ENCODE peak calls at places on chromosomes 2 and 18, in six cellular contexts. One of them, this sample, is unnamed.
A peak's percentile ranks its signal among the peaks of the same experiment; 100 is the strongest.

GRCh38 chr2:69253893-69254292 is 133.1 kb downstream of the GFPT1 start:
- DNase-seq in endothelial cell: no peak
- DNase-seq in uterus: peak; percentile 52
- DNase-seq in GM20000: no peak
- DNase-seq in fibroblast of lung: peak; percentile 99
- DNase-seq in progenitor cell of endocrine pancreas: no peak
- DNase-seq in this sample: no peak

GRCh38 chr2:163641986-163642385 is 93.8 kb downstream of the FIGN start:
- DNase-seq in endothelial cell: no peak
- DNase-seq in uterus: no peak
- DNase-seq in GM20000: no peak
- DNase-seq in fibroblast of lung: peak; percentile 50
- DNase-seq in progenitor cell of endocrine pancreas: no peak
- DNase-seq in this sample: no peak

GRCh38 chr2:239947361-239948045 is 77.6 kb downstream of the NDUFA10 start:
- DNase-seq in endothelial cell: no peak
- DNase-seq in uterus: peak; percentile 2
- DNase-seq in GM20000: no peak
- DNase-seq in fibroblast of lung: no peak
- DNase-seq in progenitor cell of endocrine pancreas: no peak
- DNase-seq in this sample: no peak

GRCh38 chr2:204115288-204115687 is 178.7 kb downstream of the ICOS start:
- DNase-seq in endothelial cell: no peak
- DNase-seq in uterus: no peak
- DNase-seq in GM20000: no peak
- DNase-seq in fibroblast of lung: no peak
- DNase-seq in progenitor cell of endocrine pancreas: no peak
- DNase-seq in this sample: no peak

GRCh38 chr2:156562136-156562535 is 126.0 kb downstream of the GPD2 start:
- DNase-seq in endothelial cell: no peak
- DNase-seq in uterus: no peak
- DNase-seq in GM20000: no peak
- DNase-seq in fibroblast of lung: no peak
- DNase-seq in progenitor cell of endocrine pancreas: no peak
- DNase-seq in this sample: no peak

GRCh38 chr2:223005496-223005895 is 46.5 kb upstream of the KCNE4 start:
- DNase-seq in endothelial cell: no peak
- DNase-seq in uterus: no peak
- DNase-seq in GM20000: no peak
- DNase-seq in fibroblast of lung: peak; percentile 23
- DNase-seq in progenitor cell of endocrine pancreas: no peak
- DNase-seq in this sample: no peak

GRCh38 chr18:28834889-28835288 is 658.0 kb upstream of the CDH2 start:
- DNase-seq in endothelial cell: no peak
- DNase-seq in uterus: no peak
- DNase-seq in GM20000: no peak
- DNase-seq in fibroblast of lung: peak; percentile 79
- DNase-seq in progenitor cell of endocrine pancreas: no peak
- DNase-seq in this sample: no peak

GRCh38 chr2:30293303-30293912 is 62.1 kb downstream of the LBH start:
- DNase-seq in endothelial cell: peak; percentile 7
- DNase-seq in uterus: peak; percentile 40
- DNase-seq in GM20000: no peak
- DNase-seq in fibroblast of lung: peak; percentile 98
- DNase-seq in progenitor cell of endocrine pancreas: no peak
- DNase-seq in this sample: no peak

GRCh38 chr18:44149706-44150105 is 531.0 kb upstream of the SETBP1 start:
- DNase-seq in endothelial cell: no peak
- DNase-seq in uterus: no peak
- DNase-seq in GM20000: no peak
- DNase-seq in fibroblast of lung: peak; percentile 93
- DNase-seq in progenitor cell of endocrine pancreas: no peak
- DNase-seq in this sample: no peak

GRCh38 chr2:229492034-229492433 is 220.9 kb upstream of the PID1 start:
- DNase-seq in endothelial cell: no peak
- DNase-seq in uterus: no peak
- DNase-seq in GM20000: no peak
- DNase-seq in fibroblast of lung: peak; percentile 63
- DNase-seq in progenitor cell of endocrine pancreas: no peak
- DNase-seq in this sample: no peak

GRCh38 chr18:52723456-52724065 is 383.6 kb downstream of the DCC start:
- DNase-seq in endothelial cell: no peak
- DNase-seq in uterus: no peak
- DNase-seq in GM20000: no peak
- DNase-seq in fibroblast of lung: no peak
- DNase-seq in progenitor cell of endocrine pancreas: no peak
- DNase-seq in this sample: no peak
- TF ChIP-seq CTCF in endothelial cell: no peak
- TF ChIP-seq CTCF in uterus: no peak
- TF ChIP-seq CTCF in GM20000: no peak
- TF ChIP-seq CTCF in fibroblast of lung: no peak
- TF ChIP-seq CTCF in progenitor cell of endocrine pancreas: no peak
- TF ChIP-seq CTCF in this sample: no peak

GRCh38 chr2:70977605-70978205 is 725 bp upstream of the ANKRD53 start:
- DNase-seq in endothelial cell: no peak
- DNase-seq in uterus: peak; percentile 49
- DNase-seq in GM20000: no peak
- DNase-seq in fibroblast of lung: peak; percentile 85
- DNase-seq in progenitor cell of endocrine pancreas: no peak
- DNase-seq in this sample: no peak
- TF ChIP-seq CTCF in endothelial cell: peak; percentile 45
- TF ChIP-seq CTCF in uterus: no peak
- TF ChIP-seq CTCF in GM20000: no peak
- TF ChIP-seq CTCF in fibroblast of lung: no peak
- TF ChIP-seq CTCF in progenitor cell of endocrine pancreas: peak; percentile 13
- TF ChIP-seq CTCF in this sample: no peak

GRCh38 chr2:232593931-232594330 is 39.5 kb upstream of the EFHD1 start:
- DNase-seq in endothelial cell: no peak
- DNase-seq in uterus: no peak
- DNase-seq in GM20000: no peak
- DNase-seq in fibroblast of lung: no peak
- DNase-seq in progenitor cell of endocrine pancreas: no peak
- DNase-seq in this sample: no peak

GRCh38 chr2:232588680-232589585 is 38.4 kb downstream of the EIF4E2 start:
- DNase-seq in endothelial cell: no peak
- DNase-seq in uterus: peak; percentile 72
- DNase-seq in GM20000: no peak
- DNase-seq in fibroblast of lung: peak; percentile 88
- DNase-seq in progenitor cell of endocrine pancreas: no peak
- DNase-seq in this sample: no peak

GRCh38 chr2:232588031-232588430 is 37.5 kb downstream of the EIF4E2 start:
- DNase-seq in endothelial cell: no peak
- DNase-seq in uterus: no peak
- DNase-seq in GM20000: no peak
- DNase-seq in fibroblast of lung: no peak
- DNase-seq in progenitor cell of endocrine pancreas: no peak
- DNase-seq in this sample: no peak

GRCh38 chr2:232597362-232598079 is 35.9 kb upstream of the EFHD1 start:
- DNase-seq in endothelial cell: no peak
- DNase-seq in uterus: no peak
- DNase-seq in GM20000: no peak
- DNase-seq in fibroblast of lung: no peak
- DNase-seq in progenitor cell of endocrine pancreas: no peak
- DNase-seq in this sample: no peak

DNA sequence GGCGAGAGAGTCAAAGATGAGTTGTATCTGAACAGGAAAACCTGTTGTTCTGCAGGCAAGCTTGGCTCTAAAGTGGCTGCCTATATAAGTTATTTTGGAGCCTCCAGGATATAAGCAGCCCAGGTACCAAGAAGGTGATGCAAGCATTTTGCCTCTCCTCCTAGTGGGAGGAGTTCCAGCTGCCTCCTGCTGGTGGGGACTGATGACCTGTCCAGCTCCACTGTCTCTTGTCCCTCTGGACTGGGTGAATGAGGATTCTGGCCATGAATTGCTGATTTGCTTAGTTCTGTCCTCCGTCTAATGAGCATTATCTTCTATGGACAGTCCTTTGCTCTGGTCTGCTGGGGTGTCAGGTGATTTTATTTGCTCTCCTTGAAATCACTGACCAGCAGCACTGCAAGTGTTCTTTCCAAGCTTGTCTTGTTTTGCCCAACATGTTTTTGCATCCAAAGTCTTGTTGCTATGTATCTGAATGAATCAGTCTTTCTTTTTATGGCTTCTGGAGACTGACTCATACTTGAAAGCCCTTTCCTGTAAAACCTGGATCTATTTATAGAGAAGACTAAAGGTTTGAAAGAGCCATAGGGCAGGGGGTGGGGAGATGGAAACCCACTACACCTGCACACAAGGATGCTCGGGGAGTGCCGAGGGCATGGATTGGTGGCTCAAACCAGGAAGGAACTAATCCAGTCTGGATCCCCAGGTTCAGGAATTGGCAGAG is 40.6 kb upstream of the EFHD1 start:
- DNase-seq in endothelial cell: no peak
- DNase-seq in uterus: no peak
- DNase-seq in GM20000: no peak
- DNase-seq in fibroblast of lung: peak; percentile 89
- DNase-seq in progenitor cell of endocrine pancreas: no peak
- DNase-seq in this sample: no peak
- TF ChIP-seq CTCF in endothelial cell: no peak
- TF ChIP-seq CTCF in uterus: no peak
- TF ChIP-seq CTCF in GM20000: no peak
- TF ChIP-seq CTCF in fibroblast of lung: no peak
- TF ChIP-seq CTCF in progenitor cell of endocrine pancreas: no peak
- TF ChIP-seq CTCF in this sample: no peak

DNA sequence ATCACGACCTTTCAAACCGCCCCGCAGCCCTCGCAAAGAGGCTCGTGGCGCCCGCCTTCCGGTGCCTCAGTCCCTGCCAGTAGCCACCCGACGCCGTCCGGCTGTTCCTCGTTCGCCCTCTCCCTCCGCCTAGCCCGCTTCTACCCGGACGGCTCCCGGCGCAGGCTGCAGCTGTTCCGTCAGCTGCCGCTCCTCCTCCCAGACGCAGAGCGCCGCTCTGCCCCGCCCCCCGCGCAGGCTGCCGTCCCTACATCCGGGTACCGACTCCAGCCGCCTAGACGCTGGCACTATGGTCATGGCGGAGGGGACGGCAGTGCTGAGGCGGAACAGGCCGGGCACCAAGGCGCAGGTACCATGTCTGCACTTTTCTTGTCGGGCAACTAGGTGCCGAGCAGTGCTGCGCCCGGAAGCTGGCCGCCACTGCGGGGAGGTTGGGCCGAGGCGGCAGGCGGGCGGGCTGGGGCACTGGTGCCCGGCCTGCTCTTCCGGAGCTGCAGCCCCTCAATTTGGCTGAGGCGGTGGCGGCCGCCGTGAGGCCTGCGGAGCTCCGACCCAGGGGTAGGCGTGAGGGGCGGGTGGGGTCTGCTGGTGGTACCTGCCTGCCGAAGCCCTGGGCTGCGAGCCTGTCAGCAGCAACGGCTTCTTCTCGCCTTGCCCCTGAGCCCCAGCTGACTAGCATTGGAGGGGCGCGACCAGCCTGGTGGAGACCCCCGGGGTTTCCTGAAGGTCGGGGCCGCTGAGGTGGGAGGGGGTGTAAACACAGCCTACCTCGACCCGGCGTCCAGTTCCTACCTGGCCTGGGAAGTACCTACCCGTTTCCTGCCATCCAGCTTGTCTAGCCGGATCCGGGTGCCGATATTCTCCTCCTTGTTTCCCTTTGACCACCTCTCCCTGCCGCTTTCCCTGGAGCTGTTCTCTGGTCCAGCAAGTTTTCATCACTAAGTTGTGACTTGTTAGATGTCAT is at the start of gene MOB4:
- DNase-seq in endothelial cell: peak; percentile 98
- DNase-seq in uterus: peak; percentile 95
- DNase-seq in GM20000: peak; percentile 96
- DNase-seq in fibroblast of lung: peak; percentile 91
- DNase-seq in progenitor cell of endocrine pancreas: peak; percentile 96
- DNase-seq in this sample: peak; percentile 96
- TF ChIP-seq CTCF in endothelial cell: no peak
- TF ChIP-seq CTCF in uterus: no peak
- TF ChIP-seq CTCF in GM20000: no peak
- TF ChIP-seq CTCF in fibroblast of lung: no peak
- TF ChIP-seq CTCF in progenitor cell of endocrine pancreas: no peak
- TF ChIP-seq CTCF in this sample: no peak

DNA sequence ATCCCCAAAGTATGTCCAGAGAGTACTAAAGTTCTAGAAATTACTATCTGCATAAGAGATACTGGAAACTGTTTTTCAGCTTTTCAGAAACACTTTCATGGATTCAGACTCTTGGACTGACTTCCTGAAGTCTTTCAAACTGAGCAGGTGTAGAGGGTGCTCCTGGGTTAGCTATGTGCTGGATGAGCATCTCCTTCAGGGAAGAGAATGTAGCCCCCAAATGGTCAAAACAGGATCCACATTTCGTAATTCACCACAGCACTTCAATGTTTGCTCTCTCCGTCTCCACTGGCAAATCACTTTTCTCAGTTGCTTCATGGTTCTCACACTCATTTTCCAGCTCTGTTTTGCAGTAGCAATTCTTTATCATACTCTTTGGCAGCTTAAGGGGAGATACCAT is 23.2 kb upstream of the SATB2 start:
- DNase-seq in endothelial cell: no peak
- DNase-seq in uterus: no peak
- DNase-seq in GM20000: no peak
- DNase-seq in fibroblast of lung: no peak
- DNase-seq in progenitor cell of endocrine pancreas: no peak
- DNase-seq in this sample: no peak
- TF ChIP-seq CTCF in endothelial cell: no peak
- TF ChIP-seq CTCF in uterus: no peak
- TF ChIP-seq CTCF in GM20000: no peak
- TF ChIP-seq CTCF in fibroblast of lung: no peak
- TF ChIP-seq CTCF in progenitor cell of endocrine pancreas: no peak
- TF ChIP-seq CTCF in this sample: no peak

DNA sequence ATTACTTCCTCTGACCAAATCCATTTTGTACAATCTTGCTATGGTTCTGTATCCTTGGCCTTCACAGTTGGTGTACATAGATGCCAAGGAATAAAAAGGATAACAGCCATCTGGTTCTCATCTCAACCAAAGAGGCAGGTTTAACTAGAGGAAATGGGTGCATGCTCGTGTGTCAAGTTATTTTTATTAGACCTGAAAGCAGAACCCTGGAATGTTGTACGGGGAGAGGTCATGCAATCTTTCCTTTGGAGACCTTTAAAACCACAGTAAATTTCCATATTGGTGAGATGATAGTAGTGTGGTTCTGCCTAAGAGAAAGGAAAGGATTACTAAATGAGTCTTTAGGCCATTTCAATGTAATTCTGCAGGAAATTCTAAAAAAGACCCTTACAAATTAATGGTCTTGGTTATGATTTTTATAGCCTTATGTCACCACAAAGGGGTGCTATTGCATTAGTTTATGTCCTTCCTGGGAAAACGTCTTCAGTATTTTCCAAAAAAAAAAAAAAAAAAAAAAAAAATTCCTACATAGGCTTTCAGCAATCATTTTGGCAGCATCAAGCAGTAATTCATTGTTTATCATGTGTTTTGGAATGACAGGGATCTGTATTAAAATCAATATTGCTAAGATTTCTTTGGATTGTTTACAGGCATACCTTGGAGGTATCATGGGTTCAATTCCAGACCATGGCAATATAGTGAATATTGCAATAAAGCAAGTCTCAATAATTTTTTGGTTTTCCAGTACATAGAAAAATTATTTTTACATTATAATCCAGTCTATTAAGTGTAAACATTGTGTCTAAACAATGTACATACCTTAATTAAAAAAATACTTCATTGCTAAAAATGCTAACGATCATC is 270.8 kb downstream of the NYAP2 start:
- DNase-seq in endothelial cell: no peak
- DNase-seq in uterus: no peak
- DNase-seq in GM20000: no peak
- DNase-seq in fibroblast of lung: peak; percentile 47
- DNase-seq in progenitor cell of endocrine pancreas: no peak
- DNase-seq in this sample: no peak
- TF ChIP-seq CTCF in endothelial cell: peak; percentile 56
- TF ChIP-seq CTCF in uterus: peak; percentile 54
- TF ChIP-seq CTCF in GM20000: no peak
- TF ChIP-seq CTCF in fibroblast of lung: no peak
- TF ChIP-seq CTCF in progenitor cell of endocrine pancreas: peak; percentile 72
- TF ChIP-seq CTCF in this sample: no peak